ENCODE peak calls at places on chromosomes 3 and 15, in ten cellular contexts. V is SK-N-SH; P is A549; Y is OCI-LY7; J is lower leg skin; K is Peyer's patch; N is activated CD8-positive, alpha-beta T cell treated with anti-CD3 and anti-CD28 coated beads for 36 hours; I is CD4-positive, alpha-beta T cell; U is right atrium auricular region; F is IMR-90. M is an unnamed sample.

GRCh38 chr15:78024883-78025282 is 52.6 kb downstream of the TBC1D2B start:
- DNase-seq in V (no peak), P (no peak), Y (no peak), J (no peak), K (no peak), N (no peak), I (no peak), U (no peak), F (no peak), M (no peak)

GRCh38 chr3:134378384-134378783 is 4.1 kb upstream of the AMOTL2 start:
- DNase-seq in V (peak; percentile 64), P (no peak), Y (peak; percentile 10), J (no peak), K (no peak), N (peak; percentile 40), I (no peak), U (peak; percentile 57), F (no peak), M (peak; percentile 67)

GRCh38 chr3:45464336-45464809 is 76.0 kb downstream of the LARS2 start:
- DNase-seq in V (no peak), P (peak; percentile 5), Y (peak; percentile 62), J (peak; percentile 19), K (no peak), N (peak; percentile 65), I (peak; percentile 10), U (no peak), F (peak; percentile 18), M (no peak)

GRCh38 chr3:14555835-14556234 is 15.7 kb upstream of the GRIP2 start:
- DNase-seq in V (no peak), P (no peak), Y (no peak), J (no peak), K (no peak), N (no peak), I (no peak), U (no peak), F (no peak), M (no peak)

GRCh38 chr3:22016197-22016596 is 265.2 kb upstream of the ZNF385D start:
- DNase-seq in V (no peak), P (no peak), Y (no peak), J (no peak), K (no peak), N (no peak), I (no peak), U (no peak), F (no peak), M (no peak)

GRCh38 chr3:119240582-119241434 is at the start of gene B4GALT4:
- DNase-seq in V (peak; percentile 94), P (peak; percentile 90), Y (peak; percentile 93), J (peak; percentile 79), K (peak; percentile 85), N (peak; percentile 81), I (peak; percentile 40), U (peak; percentile 79), F (peak; percentile 84), M (peak; percentile 95)

GRCh38 chr3:127688416-127689265 is 15.9 kb downstream of the ABTB1 start:
- DNase-seq in V (no peak), P (no peak), Y (no peak), J (no peak), K (no peak), N (no peak), I (no peak), U (no peak), F (peak; percentile 65), M (no peak)

GRCh38 chr15:85639752-85640381 is 154.9 kb downstream of the KLHL25 start:
- DNase-seq in V (no peak), P (no peak), Y (no peak), J (no peak), K (no peak), N (no peak), I (no peak), U (no peak), F (peak; percentile 72), M (no peak)

GRCh38 chr15:65259367-65259781 is 27.3 kb downstream of the PARP16 start:
- DNase-seq in V (no peak), P (no peak), Y (no peak), J (peak; percentile 69), K (no peak), N (no peak), I (no peak), U (peak; percentile 66), F (no peak), M (no peak)

GRCh38 chr15:44813231-44813630 is 76.9 kb downstream of the TRIM69 start:
- DNase-seq in V (no peak), P (no peak), Y (no peak), J (no peak), K (no peak), N (peak; percentile 21), I (no peak), U (no peak), F (no peak), M (peak; percentile 38)

GRCh38 chr3:23129817-23130216 is 73.3 kb upstream of the UBE2E2 start:
- DNase-seq in V (no peak), P (no peak), Y (no peak), J (no peak), K (no peak), N (no peak), I (no peak), U (no peak), F (no peak), M (no peak)

GRCh38 chr3:8204846-8205624 is 296.6 kb upstream of the LMCD1 start:
- DNase-seq in V (no peak), P (no peak), Y (no peak), J (no peak), K (no peak), N (no peak), I (no peak), U (no peak), F (no peak), M (no peak)

GRCh38 chr3:14289590-14290453 is 111.2 kb downstream of the LSM3 start:
- DNase-seq in V (no peak), P (peak; percentile 44), Y (no peak), J (no peak), K (no peak), N (no peak), I (no peak), U (no peak), F (peak; percentile 96), M (no peak)

DNA sequence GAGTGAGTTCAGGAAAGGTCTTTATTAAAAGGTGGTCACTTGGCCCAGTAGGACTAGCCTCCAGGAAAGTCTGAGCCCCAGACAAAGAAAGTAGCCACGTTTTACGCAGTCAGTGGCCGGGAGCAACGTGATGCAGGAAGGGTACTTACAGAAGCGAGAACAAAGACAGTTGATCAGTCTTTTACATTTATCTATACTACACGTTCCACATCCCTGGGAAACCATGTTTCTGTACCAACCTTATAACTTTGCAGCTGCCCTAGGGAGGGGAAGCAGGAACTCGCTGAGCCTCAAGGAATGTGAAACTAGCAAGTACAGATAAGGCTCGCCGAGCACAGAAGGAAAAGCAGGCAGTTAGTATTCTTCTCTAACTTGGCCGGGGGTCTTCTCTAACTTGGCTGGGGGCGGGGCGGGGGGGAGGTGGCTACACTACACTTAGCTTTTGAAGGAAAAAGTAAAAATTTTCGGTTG is 3.4 kb upstream of the KNL1 start:
- DNase-seq in V (no peak), P (no peak), Y (no peak), J (no peak), K (no peak), N (no peak), I (no peak), U (no peak), F (no peak), M (no peak)
- TF ChIP-seq CTCF in V (no peak), P (no peak), Y (no peak), J (no peak), K (no peak), N (no peak), I (no peak), U (no peak), F (no peak), M (no peak)

GRCh38 chr3:121491683-121492082 is 54.1 kb downstream of the POLQ start:
- DNase-seq in V (no peak), P (no peak), Y (no peak), J (no peak), K (no peak), N (no peak), I (no peak), U (no peak), F (no peak), M (no peak)
- TF ChIP-seq CTCF in V (no peak), P (no peak), Y (no peak), J (no peak), K (no peak), N (no peak), I (no peak), U (no peak), F (no peak), M (no peak)

GRCh38 chr15:62770111-62770660 is 272.4 kb upstream of the TPM1 start:
- DNase-seq in V (no peak), P (no peak), Y (no peak), J (no peak), K (no peak), N (no peak), I (no peak), U (no peak), F (peak; percentile 11), M (no peak)

GRCh38 chr15:62773369-62774165 is 269.0 kb upstream of the TPM1 start:
- DNase-seq in V (no peak), P (no peak), Y (no peak), J (no peak), K (no peak), N (no peak), I (no peak), U (no peak), F (no peak), M (no peak)

GRCh38 chr15:62771234-62771633 is 271.3 kb upstream of the TPM1 start:
- DNase-seq in V (no peak), P (no peak), Y (no peak), J (no peak), K (no peak), N (no peak), I (no peak), U (no peak), F (no peak), M (no peak)

GRCh38 chr15:62769604-62770003 is 272.9 kb upstream of the TPM1 start:
- DNase-seq in V (no peak), P (no peak), Y (no peak), J (no peak), K (no peak), N (no peak), I (no peak), U (no peak), F (peak; percentile 84), M (no peak)

GRCh38 chr15:62770752-62771151 is 271.8 kb upstream of the TPM1 start:
- DNase-seq in V (no peak), P (no peak), Y (no peak), J (no peak), K (no peak), N (no peak), I (no peak), U (no peak), F (peak; percentile 94), M (no peak)
- TF ChIP-seq CTCF in V (no peak), P (no peak), Y (no peak), J (no peak), K (no peak), N (no peak), I (no peak), U (no peak), F (no peak), M (no peak)

DNA sequence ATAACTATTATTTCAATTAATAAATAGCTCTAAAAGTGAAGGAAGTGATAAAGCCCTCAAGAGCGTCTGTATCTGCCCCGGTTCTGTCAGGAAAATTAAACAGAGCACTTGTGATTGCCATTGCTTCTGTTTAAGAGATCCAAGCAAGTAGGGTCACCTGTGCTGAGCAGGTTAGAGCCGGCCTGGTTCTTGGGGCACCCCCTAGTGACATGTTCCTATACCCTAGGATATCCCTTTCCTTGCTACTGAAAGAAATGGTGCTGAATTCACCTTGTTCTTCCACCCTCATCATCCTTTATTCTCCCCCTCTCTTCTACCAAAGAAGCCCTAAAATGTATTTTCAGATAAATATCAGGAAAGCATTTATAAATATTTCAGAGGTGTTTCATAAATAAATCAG is 323.5 kb downstream of the RORA start:
- DNase-seq in V (no peak), P (no peak), Y (no peak), J (no peak), K (no peak), N (peak; percentile 24), I (peak; percentile 6), U (no peak), F (no peak), M (no peak)
- TF ChIP-seq CTCF in V (no peak), P (no peak), Y (peak; percentile 29), J (no peak), K (peak; percentile 11), N (no peak), I (peak; percentile 47), U (no peak), F (no peak), M (peak; percentile 16)

M was measured in osteocyte.